ENCODE peak calls at places on chromosome 1, in four cellular contexts. N, G, F and C are unnamed samples.

GRCh38 chr1:187491082-187491720 is 662.5 kb downstream of the PLA2G4A start:
- DNase-seq in N (peak; percentile 83), G (no peak), F (no peak), C (no peak)

GRCh38 chr1:223716302-223716862 is 4.0 kb downstream of the CAPN2 start:
- DNase-seq in N (no peak), G (no peak), F (no peak), C (no peak)

GRCh38 chr1:72109916-72110315 is 172.4 kb downstream of the NEGR1 start:
- DNase-seq in N (no peak), G (no peak), F (no peak), C (no peak)

GRCh38 chr1:12565094-12565965 is 52.7 kb downstream of the DHRS3 start:
- DNase-seq in N (no peak), G (no peak), F (no peak), C (no peak)

GRCh38 chr1:59054172-59054571 is 242.7 kb upstream of the FGGY start:
- DNase-seq in N (no peak), G (no peak), F (no peak), C (no peak)

GRCh38 chr1:234478481-234479309 is at the start of gene TARBP1:
- DNase-seq in N (peak; percentile 66), G (peak; percentile 88), F (peak; percentile 80), C (peak; percentile 95)

GRCh38 chr1:35558374-35559316 is 1.0 kb downstream of the NCDN start:
- DNase-seq in N (no peak), G (no peak), F (peak; percentile 73), C (peak; percentile 84)

GRCh38 chr1:106768501-106768900 is 288.0 kb upstream of the PRMT6 start:
- DNase-seq in N (peak; percentile 29), G (no peak), F (no peak), C (no peak)

GRCh38 chr1:222817529-222817928 is 2.7 kb downstream of the DISP1 start:
- DNase-seq in N (peak; percentile 97), G (no peak), F (peak; percentile 31), C (no peak)

GRCh38 chr1:19759740-19760089 is 40.0 kb downstream of the TMCO4 start:
- DNase-seq in N (peak; percentile 62), G (peak; percentile 17), F (peak; percentile 12), C (no peak)

GRCh38 chr1:89854140-89854539 is 33.3 kb downstream of the LRRC8D start:
- DNase-seq in N (no peak), G (no peak), F (no peak), C (no peak)

GRCh38 chr1:41898191-41898713 is 20.5 kb downstream of the HIVEP3 start:
- DNase-seq in N (peak; percentile 65), G (no peak), F (peak; percentile 51), C (no peak)

GRCh38 chr1:179824265-179824664 is 53.3 kb downstream of the TOR1AIP2 start:
- DNase-seq in N (no peak), G (peak; percentile 52), F (no peak), C (no peak)

GRCh38 chr1:204617256-204618147 is 68.0 kb downstream of the LRRN2 start:
- DNase-seq in N (no peak), G (no peak), F (no peak), C (no peak)

GRCh38 chr1:236058141-236058626 is 6.7 kb downstream of the NID1 start:
- DNase-seq in N (peak; percentile 25), G (no peak), F (no peak), C (no peak)

GRCh38 chr1:30762152-30762930 is 4.8 kb upstream of the LAPTM5 start:
- DNase-seq in N (no peak), G (no peak), F (peak; percentile 47), C (no peak)

GRCh38 chr1:24409535-24409934 is 4.0 kb downstream of the STPG1 start:
- DNase-seq in N (peak; percentile 82), G (no peak), F (no peak), C (no peak)

GRCh38 chr1:59045636-59046035 is 251.3 kb upstream of the FGGY start:
- DNase-seq in N (no peak), G (no peak), F (no peak), C (no peak)

GRCh38 chr1:92583821-92584760 is 97.4 kb upstream of the GFI1 start:
- DNase-seq in N (peak; percentile 83), G (no peak), F (no peak), C (no peak)

GRCh38 chr1:236148471-236148847 is 6.1 kb downstream of the GPR137B start:
- DNase-seq in N (peak; percentile 41), G (no peak), F (no peak), C (no peak)

GRCh38 chr1:243473281-243474210 is 217.7 kb downstream of the SDCCAG8 start:
- DNase-seq in N (peak; percentile 33), G (no peak), F (no peak), C (peak; percentile 24)

GRCh38 chr1:99180915-99181314 is 83.4 kb upstream of the PLPPR4 start:
- DNase-seq in N (no peak), G (no peak), F (no peak), C (no peak)

GRCh38 chr1:187415065-187415464 is 586.3 kb downstream of the PLA2G4A start:
- DNase-seq in N (peak; percentile 17), G (no peak), F (no peak), C (no peak)

GRCh38 chr1:70546726-70547125 is 135.7 kb downstream of the CTH start:
- DNase-seq in N (no peak), G (no peak), F (no peak), C (no peak)

GRCh38 chr1:982765-983436 is 1.0 kb upstream of the PERM1 start:
- DNase-seq in N (no peak), G (no peak), F (no peak), C (no peak)

GRCh38 chr1:233615571-233615970 is 1.7 kb downstream of the KCNK1 start:
- DNase-seq in N (no peak), G (no peak), F (no peak), C (no peak)

GRCh38 chr1:46705408-46705807 is 13.5 kb downstream of the EFCAB14 start:
- DNase-seq in N (no peak), G (no peak), F (no peak), C (no peak)

GRCh38 chr1:160362168-160362941 is 4.5 kb upstream of the NHLH1 start:
- DNase-seq in N (no peak), G (no peak), F (peak; percentile 71), C (peak; percentile 70)

GRCh38 chr1:245673920-245674414 is 519.2 kb downstream of the KIF26B start:
- DNase-seq in N (peak; percentile 25), G (no peak), F (no peak), C (no peak)

GRCh38 chr1:230821346-230821745 is 47.0 kb downstream of the C1orf198 start:
- DNase-seq in N (no peak), G (no peak), F (no peak), C (no peak)

GRCh38 chr1:55131801-55132200 is 83.4 kb downstream of the USP24 start:
- DNase-seq in N (peak; percentile 77), G (no peak), F (no peak), C (no peak)

GRCh38 chr1:55134152-55134808 is 80.9 kb downstream of the USP24 start:
- DNase-seq in N (no peak), G (no peak), F (no peak), C (no peak)

GRCh38 chr1:55129194-55129728 is 85.9 kb downstream of the USP24 start:
- DNase-seq in N (peak; percentile 90), G (no peak), F (no peak), C (no peak)

GRCh38 chr1:55128418-55128817 is 86.7 kb downstream of the USP24 start:
- DNase-seq in N (no peak), G (no peak), F (no peak), C (no peak)

DNA sequence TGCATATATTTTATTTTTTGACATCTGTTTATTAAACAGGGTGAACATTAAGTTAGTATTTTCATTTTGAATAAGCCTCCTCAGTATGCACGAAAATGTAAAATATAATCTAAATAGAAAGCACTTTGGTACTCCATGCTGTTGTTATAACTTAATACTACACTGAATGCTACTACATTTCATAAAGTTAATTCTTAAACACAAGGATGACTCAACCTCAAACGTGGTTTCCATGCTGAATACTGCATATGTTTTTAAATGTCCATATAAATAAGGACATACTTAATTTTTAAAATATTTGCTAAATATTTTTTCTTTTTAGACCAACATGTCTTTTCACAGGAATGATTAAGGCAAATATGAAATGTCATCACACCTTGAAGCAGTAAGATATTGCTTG is 83.9 kb downstream of the USP24 start:
- DNase-seq in N (no peak), G (no peak), F (no peak), C (no peak)
- H3K36me3 ChIP-seq in N (peaks cover 31% of the 10 kb centered on the region), G (peaks cover 90% of the 10 kb centered on the region), F (peaks cover 7% of the 10 kb centered on the region), C (peaks cover 14% of the 10 kb centered on the region)

DNA sequence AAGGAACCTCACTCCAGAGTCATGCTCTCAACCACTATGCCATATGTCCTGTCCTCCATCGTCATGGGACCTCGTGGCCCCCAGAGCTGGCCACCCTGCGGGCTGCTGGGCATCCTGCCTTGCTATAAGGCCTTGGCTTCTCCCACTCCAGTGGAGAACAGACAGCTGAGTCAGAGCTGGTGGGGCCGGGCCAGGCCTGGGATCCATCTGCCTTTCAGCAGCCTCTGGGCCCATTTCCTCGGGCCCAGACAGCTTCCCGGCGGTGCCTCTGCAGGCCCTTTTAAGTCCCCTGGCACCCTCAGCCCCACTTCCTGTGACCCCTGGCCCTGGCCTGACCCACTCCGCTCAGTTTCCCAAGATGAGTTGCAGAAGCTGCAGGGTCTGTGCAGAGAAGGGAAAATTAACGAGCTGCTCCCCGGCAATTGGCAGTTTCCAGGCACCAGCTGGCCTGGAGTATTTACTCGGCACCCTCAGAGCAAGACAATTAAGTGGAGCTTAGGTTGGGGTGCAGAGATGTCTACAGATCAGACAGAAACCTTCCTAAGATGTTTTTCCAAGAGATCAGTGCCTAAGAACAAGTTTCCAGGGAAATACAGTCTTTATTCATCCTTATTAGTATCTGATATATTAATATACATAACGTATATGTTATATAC is 98.3 kb downstream of the EPHB2 start:
- DNase-seq in N (peak; percentile 91), G (no peak), F (no peak), C (no peak)
- H3K4me3 ChIP-seq in N (no peak overlapping the region), G (no peak overlapping the region), F (no peak overlapping the region), C (no peak overlapping the region)

DNA sequence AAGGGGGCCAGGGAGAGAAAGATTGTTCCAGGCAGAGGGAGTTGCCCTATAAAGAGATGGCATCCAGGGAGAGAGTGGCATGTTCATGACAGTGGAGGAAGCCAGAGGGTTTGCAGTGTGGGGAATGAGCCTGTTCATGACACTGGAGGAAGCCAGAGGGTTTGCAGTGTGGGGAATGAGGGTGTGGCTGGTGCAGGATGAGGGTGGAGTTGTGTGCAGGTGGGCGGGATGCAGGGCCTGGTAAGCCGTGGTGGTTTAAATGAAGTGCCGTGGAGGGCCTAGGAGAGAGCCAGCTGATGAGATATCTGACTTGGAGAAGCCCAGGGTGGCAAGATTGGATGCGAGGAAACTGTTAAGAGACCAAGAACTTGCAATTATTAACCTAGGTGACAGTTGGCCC is 131.8 kb downstream of the CAMTA1 start:
- DNase-seq in N (no peak), G (no peak), F (no peak), C (peak; percentile 17)
- H3K27me3 ChIP-seq in N (no peaks in the 10 kb centered on the region), G (peaks cover 8% of the 10 kb centered on the region), F (no peaks in the 10 kb centered on the region), C (no peaks in the 10 kb centered on the region)

GRCh38 chr1:15945011-15945831 is 30.7 kb downstream of the ZBTB17 start:
- DNase-seq in N (no peak), G (no peak), F (no peak), C (peak; percentile 58)
- H3K36me3 ChIP-seq in N (peaks cover 24% of the 10 kb centered on the region), G (peaks cover 71% of the 10 kb centered on the region), F (peaks cover 15% of the 10 kb centered on the region), C (peaks cover 10% of the 10 kb centered on the region)

GRCh38 chr1:170664283-170664827 is 424 bp downstream of the PRRX1 start:
- DNase-seq in N (no peak), G (no peak), F (peak; percentile 43), C (peak; percentile 77)
- H3K4me3 ChIP-seq in N (peak overlapping the region; percentile 91), G (peak overlapping the region; percentile 62), F (no peak overlapping the region), C (peak overlapping the region; percentile 45)

GRCh38 chr1:37038079-37038702 is 3.9 kb upstream of the GRIK3 start:
- DNase-seq in N (no peak), G (no peak), F (peak; percentile 72), C (peak; percentile 67)
- H3K27me3 ChIP-seq in N (peaks cover 23% of the 10 kb centered on the region), G (peaks cover 92% of the 10 kb centered on the region), F (peaks cover 11% of the 10 kb centered on the region), C (peaks cover 41% of the 10 kb centered on the region)